ENCODE peak calls at places on chromosomes 1 and 21, in ten cellular contexts. B is effector memory CD4-positive, alpha-beta T cell; V is psoas muscle; R is epithelial cell of esophagus; I is CD4-positive, alpha-beta T cell; O is activated CD4-positive, alpha-beta T cell treated with anti-CD3 and anti-CD28 coated beads for 48 hours; M is coronary artery; Y is activated gamma-delta T cell treated with Interleukin-2 at 50 U/mL for 16 hours; X is A549; N is mucosa of descending colon. E is an unnamed sample.

GRCh38 chr1:59750612-59751395 is 63.9 kb upstream of the HOOK1 start:
- DNase-seq in B (no peak), Y (no peak), R (peak; percentile 94), N (no peak), O (no peak), V (no peak), I (no peak), X (peak; percentile 3), M (no peak), E (no peak)

GRCh38 chr1:219555802-219556201 is 57.1 kb downstream of the ZC3H11B start:
- DNase-seq in N (no peak), V (no peak), B (no peak), I (no peak), M (no peak), Y (no peak), O (no peak), X (peak; percentile 63), R (peak; percentile 70), E (no peak)

GRCh38 chr1:57712846-57713245 is 289.0 kb upstream of the DAB1 start:
- DNase-seq in V (no peak), R (no peak), O (no peak), N (no peak), Y (no peak), B (no peak), I (no peak), X (no peak), M (no peak), E (no peak)

GRCh38 chr21:41953249-41953830 is 478 bp downstream of the C2CD2 start:
- DNase-seq in M (no peak), Y (no peak), B (no peak), R (no peak), O (no peak), X (no peak), V (peak; percentile 48), N (no peak), I (no peak), E (peak; percentile 83)

GRCh38 chr1:177945943-177946650 is 23.8 kb downstream of the SEC16B start:
- DNase-seq in X (peak; percentile 61), N (peak; percentile 49), M (no peak), I (no peak), R (peak; percentile 84), O (peak; percentile 61), V (peak; percentile 63), B (no peak), Y (no peak), E (no peak)

GRCh38 chr21:23817337-23817736 is 1789.9 kb downstream of the MRPL39 start:
- DNase-seq in N (no peak), M (no peak), O (no peak), X (no peak), R (no peak), I (no peak), Y (no peak), V (no peak), B (no peak), E (no peak)

GRCh38 chr1:206565973-206566372 is 46.3 kb downstream of the EIF2D start:
- DNase-seq in R (no peak), N (no peak), B (no peak), X (no peak), O (no peak), Y (no peak), M (no peak), V (no peak), I (no peak), E (no peak)

GRCh38 chr1:38204698-38205097 is 158.1 kb upstream of the POU3F1 start:
- DNase-seq in I (no peak), M (no peak), V (no peak), Y (no peak), O (no peak), B (no peak), X (no peak), R (no peak), N (no peak), E (no peak)

GRCh38 chr21:45302082-45303061 is 14.7 kb upstream of the POFUT2 start:
- DNase-seq in R (no peak), I (peak; percentile 65), M (peak; percentile 86), V (peak; percentile 82), Y (peak; percentile 21), X (no peak), B (peak; percentile 67), O (peak; percentile 68), N (peak; percentile 52), E (peak; percentile 47)

GRCh38 chr1:203592156-203592555 is 34.5 kb upstream of the ATP2B4 start:
- DNase-seq in V (no peak), I (no peak), O (peak; percentile 26), N (no peak), X (no peak), Y (no peak), R (no peak), M (no peak), B (no peak), E (peak; percentile 74)

GRCh38 chr1:235315173-235315572 is 12.8 kb downstream of the ARID4B start:
- DNase-seq in B (no peak), R (no peak), O (no peak), N (no peak), Y (no peak), X (no peak), M (no peak), I (no peak), V (no peak), E (no peak)

GRCh38 chr1:58442114-58442513 is 104.4 kb downstream of the OMA1 start:
- DNase-seq in Y (no peak), V (no peak), M (no peak), N (no peak), R (no peak), O (no peak), B (no peak), X (no peak), I (no peak), E (no peak)

GRCh38 chr1:180632326-180633088 is 685 bp downstream of the XPR1 start:
- DNase-seq in B (no peak), R (peak; percentile 45), V (peak; percentile 83), O (peak; percentile 72), N (peak; percentile 76), X (peak; percentile 39), Y (peak; percentile 54), M (no peak), I (peak; percentile 31), E (peak; percentile 93)

GRCh38 chr1:220700591-220701179 is 10.5 kb downstream of the C1orf115 start:
- DNase-seq in B (no peak), V (no peak), O (no peak), Y (no peak), I (no peak), X (no peak), R (peak; percentile 25), N (peak; percentile 26), M (no peak), E (no peak)

GRCh38 chr1:41803656-41804055 is 115.1 kb downstream of the HIVEP3 start:
- DNase-seq in B (no peak), M (no peak), V (no peak), Y (no peak), O (no peak), N (no peak), R (peak; percentile 70), I (no peak), X (no peak), E (no peak)

GRCh38 chr1:116731439-116731838 is 22.8 kb upstream of the CD2 start:
- DNase-seq in M (no peak), B (no peak), X (no peak), R (no peak), Y (no peak), I (no peak), O (no peak), V (no peak), N (no peak), E (no peak)

GRCh38 chr1:189851806-189852367 is 625.8 kb downstream of the BRINP3 start:
- DNase-seq in R (peak; percentile 2), Y (no peak), O (no peak), B (no peak), X (no peak), V (no peak), I (no peak), M (no peak), N (no peak), E (no peak)

GRCh38 chr1:40824591-40825429 is 37.4 kb downstream of the CITED4 start:
- DNase-seq in I (no peak), N (no peak), R (peak; percentile 26), X (peak; percentile 36), B (no peak), O (no peak), V (no peak), M (no peak), Y (no peak), E (no peak)

GRCh38 chr1:242546849-242547724 is 22.6 kb upstream of the PLD5 start:
- DNase-seq in R (no peak), I (no peak), V (no peak), B (no peak), X (no peak), O (no peak), N (no peak), Y (no peak), M (no peak), E (no peak)

GRCh38 chr1:244150071-244150470 is 99.0 kb downstream of the ZBTB18 start:
- DNase-seq in X (no peak), N (no peak), I (no peak), Y (no peak), O (no peak), V (no peak), B (no peak), R (no peak), M (no peak), E (no peak)

GRCh38 chr21:38660333-38661295 is 145.1 kb upstream of the ETS2 start:
- DNase-seq in N (peak; percentile 17), Y (no peak), O (peak; percentile 14), X (no peak), V (no peak), B (no peak), M (peak; percentile 80), I (no peak), R (peak; percentile 23), E (peak; percentile 79)

GRCh38 chr1:172969611-172970010 is 81.1 kb downstream of the TNFSF18 start:
- DNase-seq in R (peak; percentile 27), N (no peak), B (no peak), O (no peak), M (no peak), V (no peak), I (no peak), X (peak; percentile 79), Y (no peak), E (no peak)

GRCh38 chr1:233491953-233492627 is 121.8 kb upstream of the KCNK1 start:
- DNase-seq in M (no peak), R (no peak), B (no peak), N (no peak), I (no peak), X (no peak), V (no peak), Y (no peak), O (no peak), E (no peak)

E was measured in left lung.